ENCODE peak calls at places on chromosomes 5 and 9, in five cellular contexts. One of them, this sample, is unnamed.

GRCh38 chr5:176863041-176863764 is 35.9 kb downstream of the HK3 start:
- DNase-seq in hypothalamus: no peak
- DNase-seq in CD4-positive, alpha-beta T cell: no peak
- DNase-seq in ELR: no peak
- DNase-seq in retinal pigment epithelial cell: no peak
- DNase-seq in this sample: no peak

GRCh38 chr9:97525451-97525850 is 24.0 kb downstream of the TMOD1 start:
- DNase-seq in hypothalamus: no peak
- DNase-seq in CD4-positive, alpha-beta T cell: no peak
- DNase-seq in ELR: peak
- DNase-seq in retinal pigment epithelial cell: no peak
- DNase-seq in this sample: no peak

GRCh38 chr5:139903805-139904565 is 108.4 kb downstream of the PSD2 start:
- DNase-seq in hypothalamus: peak
- DNase-seq in CD4-positive, alpha-beta T cell: no peak
- DNase-seq in ELR: no peak
- DNase-seq in retinal pigment epithelial cell: no peak
- DNase-seq in this sample: no peak

GRCh38 chr5:598564-598890 is 13.6 kb upstream of the CEP72 start:
- DNase-seq in hypothalamus: no peak
- DNase-seq in CD4-positive, alpha-beta T cell: no peak
- DNase-seq in ELR: no peak
- DNase-seq in retinal pigment epithelial cell: no peak
- DNase-seq in this sample: peak

GRCh38 chr5:134252671-134253070 is 26.8 kb upstream of the PPP2CA start:
- DNase-seq in hypothalamus: no peak
- DNase-seq in CD4-positive, alpha-beta T cell: no peak
- DNase-seq in ELR: peak
- DNase-seq in retinal pigment epithelial cell: peak
- DNase-seq in this sample: no peak

GRCh38 chr9:97517331-97518089 is 16.0 kb downstream of the TMOD1 start:
- DNase-seq in hypothalamus: no peak
- DNase-seq in CD4-positive, alpha-beta T cell: no peak
- DNase-seq in ELR: no peak
- DNase-seq in retinal pigment epithelial cell: no peak
- DNase-seq in this sample: no peak

GRCh38 chr5:135236951-135237791 is 161.9 kb downstream of the MACROH2A1 start:
- DNase-seq in hypothalamus: no peak
- DNase-seq in CD4-positive, alpha-beta T cell: no peak
- DNase-seq in ELR: no peak
- DNase-seq in retinal pigment epithelial cell: no peak
- DNase-seq in this sample: peak

GRCh38 chr5:160269017-160269416 is 39.7 kb downstream of the FABP6 start:
- DNase-seq in hypothalamus: peak
- DNase-seq in CD4-positive, alpha-beta T cell: no peak
- DNase-seq in ELR: peak
- DNase-seq in retinal pigment epithelial cell: no peak
- DNase-seq in this sample: peak

GRCh38 chr5:152349683-152350526 is 55.2 kb downstream of the NMUR2 start:
- DNase-seq in hypothalamus: peak
- DNase-seq in CD4-positive, alpha-beta T cell: peak
- DNase-seq in ELR: peak
- DNase-seq in retinal pigment epithelial cell: no peak
- DNase-seq in this sample: no peak

GRCh38 chr9:71762900-71763653 is 5.2 kb downstream of the CEMIP2 start:
- DNase-seq in hypothalamus: no peak
- DNase-seq in CD4-positive, alpha-beta T cell: no peak
- DNase-seq in ELR: peak
- DNase-seq in retinal pigment epithelial cell: no peak
- DNase-seq in this sample: no peak

GRCh38 chr5:1763960-1764605 is 35.6 kb downstream of the MRPL36 start:
- DNase-seq in hypothalamus: no peak
- DNase-seq in CD4-positive, alpha-beta T cell: no peak
- DNase-seq in ELR: peak
- DNase-seq in retinal pigment epithelial cell: no peak
- DNase-seq in this sample: no peak

GRCh38 chr5:158714049-158714448 is 385.7 kb downstream of the EBF1 start:
- DNase-seq in hypothalamus: no peak
- DNase-seq in CD4-positive, alpha-beta T cell: no peak
- DNase-seq in ELR: no peak
- DNase-seq in retinal pigment epithelial cell: no peak
- DNase-seq in this sample: no peak

GRCh38 chr9:37575921-37576721 is at the start of gene FBXO10:
- DNase-seq in hypothalamus: peak
- DNase-seq in CD4-positive, alpha-beta T cell: peak
- DNase-seq in ELR: peak
- DNase-seq in retinal pigment epithelial cell: no peak
- DNase-seq in this sample: peak

GRCh38 chr9:5388026-5388806 is 48.5 kb upstream of the RLN1 start:
- DNase-seq in hypothalamus: no peak
- DNase-seq in CD4-positive, alpha-beta T cell: no peak
- DNase-seq in ELR: peak
- DNase-seq in retinal pigment epithelial cell: no peak
- DNase-seq in this sample: no peak

GRCh38 chr5:154779105-154779504 is 23.9 kb downstream of the LARP1 start:
- DNase-seq in hypothalamus: no peak
- DNase-seq in CD4-positive, alpha-beta T cell: no peak
- DNase-seq in ELR: peak
- DNase-seq in retinal pigment epithelial cell: no peak
- DNase-seq in this sample: no peak

GRCh38 chr5:122029818-122030217 is 48.2 kb downstream of the LOX start:
- DNase-seq in hypothalamus: no peak
- DNase-seq in CD4-positive, alpha-beta T cell: no peak
- DNase-seq in ELR: no peak
- DNase-seq in retinal pigment epithelial cell: no peak
- DNase-seq in this sample: no peak

GRCh38 chr9:85404911-85405580 is 336.7 kb downstream of the AGTPBP1 start:
- DNase-seq in hypothalamus: no peak
- DNase-seq in CD4-positive, alpha-beta T cell: no peak
- DNase-seq in ELR: no peak
- DNase-seq in retinal pigment epithelial cell: no peak
- DNase-seq in this sample: no peak

GRCh38 chr9:108103294-108103693 is 613.7 kb upstream of the KLF4 start:
- DNase-seq in hypothalamus: no peak
- DNase-seq in CD4-positive, alpha-beta T cell: no peak
- DNase-seq in ELR: peak
- DNase-seq in retinal pigment epithelial cell: peak
- DNase-seq in this sample: no peak

This sample was measured in Peyer's patch.